ENCODE peak calls at places on chromosomes 6 and 20, in eight cellular contexts. H is HFF-Myc; S is CD8-positive, alpha-beta memory T cell; E is suprapubic skin; R is mammary epithelial cell; D is SK-N-SH; L is psoas muscle; F is left lung. I is an unnamed sample.

GRCh38 chr6:106122306-106122940 is 36.3 kb downstream of the PRDM1 start:
- DNase-seq in F (no peak), R (no peak), L (no peak), S (no peak), E (no peak), D (no peak), H (no peak), I (no peak)

GRCh38 chr6:90123796-90124195 is 172.8 kb downstream of the BACH2 start:
- DNase-seq in S (no peak), D (no peak), E (no peak), L (no peak), R (no peak), H (no peak), F (no peak), I (no peak)

GRCh38 chr20:34435589-34435988 is 72.5 kb downstream of the ITCH start:
- DNase-seq in R (no peak), F (no peak), S (no peak), D (no peak), H (no peak), L (no peak), E (no peak), I (no peak)

GRCh38 chr6:159852877-159853276 is 37.9 kb upstream of the MAS1 start:
- DNase-seq in R (no peak), L (no peak), F (no peak), H (no peak), E (peak; percentile 16), S (no peak), D (no peak), I (no peak)

GRCh38 chr6:24854077-24854670 is 55.5 kb upstream of the ARMH2 start:
- DNase-seq in H (no peak), E (no peak), R (no peak), L (no peak), F (no peak), S (no peak), D (no peak), I (no peak)

GRCh38 chr6:160974304-160974771 is 17.2 kb upstream of the MAP3K4 start:
- DNase-seq in S (no peak), H (peak; percentile 99), F (no peak), L (peak; percentile 41), E (peak; percentile 87), R (peak; percentile 98), D (no peak), I (peak; percentile 96)

GRCh38 chr20:42442728-42443127 is 747.0 kb downstream of the PTPRT start:
- DNase-seq in H (no peak), D (no peak), S (no peak), L (no peak), F (no peak), E (no peak), R (no peak), I (no peak)

GRCh38 chr20:21100590-21101452 is 5.3 kb downstream of the LINC00237 start:
- DNase-seq in H (no peak), F (peak; percentile 84), L (no peak), R (no peak), S (no peak), E (no peak), D (peak; percentile 52), I (no peak)

GRCh38 chr6:83735461-83735860 is 26.6 kb upstream of the SNAP91 start:
- DNase-seq in R (no peak), D (no peak), F (no peak), E (no peak), L (no peak), H (no peak), S (no peak), I (no peak)

GRCh38 chr6:7154341-7155139 is 46.8 kb downstream of the RREB1 start:
- DNase-seq in D (no peak), L (no peak), F (no peak), S (no peak), E (no peak), R (no peak), H (no peak), I (no peak)

GRCh38 chr6:11835065-11835464 is 56.5 kb upstream of the ADTRP start:
- DNase-seq in D (no peak), F (no peak), R (no peak), S (no peak), L (no peak), E (no peak), H (no peak), I (no peak)

GRCh38 chr6:11113038-11113437 is 1.5 kb upstream of the ERVFRD-1 start:
- DNase-seq in D (no peak), H (no peak), L (no peak), R (no peak), S (no peak), F (no peak), E (no peak), I (no peak)

GRCh38 chr20:35515341-35515740 is 14.1 kb downstream of the C20orf173 start:
- DNase-seq in D (no peak), R (no peak), S (no peak), E (no peak), H (no peak), F (no peak), L (no peak), I (no peak)

GRCh38 chr6:134052776-134053120 is 324 bp upstream of the SLC2A12 start:
- DNase-seq in D (no peak), F (no peak), R (no peak), L (no peak), S (no peak), E (no peak), H (no peak), I (no peak)
- H3K4me3 ChIP-seq in D (peak overlapping the region; percentile 71), F (no peak overlapping the region), R (no peak overlapping the region), L (peak overlapping the region; percentile 81), S (peak overlapping the region; percentile 64), E (peak overlapping the region; percentile 81), H (peak overlapping the region; percentile 68), I (peak overlapping the region; percentile 80)

GRCh38 chr6:35140991-35141720 is at the start of gene TCP11:
- DNase-seq in L (peak; percentile 49), F (peak; percentile 82), D (peak; percentile 26), S (peak; percentile 6), H (no peak), E (no peak), R (no peak), I (no peak)
- H3K4me3 ChIP-seq in L (peak within 1 kb of the TSS; percentile 60), F (no peak within 1 kb of the TSS), D (no peak within 1 kb of the TSS), S (no peak within 1 kb of the TSS), H (no peak within 1 kb of the TSS), E (peak within 1 kb of the TSS; percentile 34), R (no peak within 1 kb of the TSS), I (no peak within 1 kb of the TSS)

GRCh38 chr6:170459451-170459850 is 93.7 kb downstream of the PSMB1 start:
- DNase-seq in R (peak; percentile 24), D (no peak), S (no peak), F (no peak), L (peak; percentile 50), E (no peak), H (no peak), I (no peak)
- H3K4me3 ChIP-seq in R (no peak overlapping the region), D (no peak overlapping the region), S (no peak overlapping the region), F (no peak overlapping the region), L (no peak overlapping the region), E (peak overlapping the region; percentile 18), H (no peak overlapping the region), I (no peak overlapping the region)

GRCh38 chr6:63316113-63316512 is 3.7 kb downstream of the LGSN start:
- DNase-seq in L (no peak), D (no peak), R (no peak), H (no peak), F (no peak), S (no peak), E (no peak), I (no peak)

GRCh38 chr6:63319911-63320310 is at the start of gene LGSN:
- DNase-seq in E (no peak), S (no peak), H (no peak), D (no peak), L (no peak), R (no peak), F (no peak), I (no peak)

DNA sequence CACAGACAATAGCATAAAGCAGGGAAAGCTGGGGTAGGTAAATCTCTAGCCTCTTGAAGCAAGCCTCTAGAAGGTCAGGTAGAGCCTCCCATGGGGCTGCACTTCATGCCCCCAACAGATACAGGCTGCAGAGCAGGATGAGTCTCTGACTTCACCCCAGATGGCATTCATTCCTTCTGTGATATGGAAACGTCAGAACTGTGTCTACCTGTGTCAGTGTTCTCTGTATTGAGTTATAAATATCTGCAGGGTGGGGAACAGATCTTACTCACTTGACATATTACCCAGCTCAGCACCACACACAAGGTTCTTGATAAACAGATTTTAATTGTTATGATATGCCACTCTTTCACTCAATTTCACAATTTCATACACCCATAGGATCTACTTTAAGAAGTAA is 2.1 kb downstream of the LGSN start:
- DNase-seq in E (no peak), L (no peak), R (no peak), F (no peak), H (no peak), S (no peak), D (no peak), I (no peak)
- H3K4me3 ChIP-seq in E (no peak overlapping the region), L (no peak overlapping the region), R (no peak overlapping the region), F (no peak overlapping the region), H (no peak overlapping the region), S (no peak overlapping the region), D (no peak overlapping the region), I (no peak overlapping the region)

I was measured in AG04449.